ENCODE peak calls at places on chromosomes 3 and 15, in five cellular contexts. D is left cardiac atrium, G is fibroblast of gingiva, Z is aorta, V is mesendoderm. H is an unnamed sample.

GRCh38 chr3:59446775-59447465 is 397.1 kb upstream of the CFAP20DC start:
- DNase-seq in D (no peak), G (no peak), Z (no peak), V (no peak), H (no peak)

GRCh38 chr15:44738340-44738984 is 2.1 kb downstream of the TRIM69 start:
- DNase-seq in D (no peak), G (peak; percentile 52), Z (no peak), V (peak; percentile 46), H (no peak)

GRCh38 chr3:1235526-1236120 is 142.8 kb downstream of the CNTN6 start:
- DNase-seq in D (no peak), G (no peak), Z (no peak), V (peak; percentile 74), H (no peak)

GRCh38 chr3:129734449-129734848 is 128.0 kb upstream of the PLXND1 start:
- DNase-seq in D (no peak), G (no peak), Z (no peak), V (no peak), H (no peak)

GRCh38 chr15:101091080-101092017 is 160.5 kb downstream of the CHSY1 start:
- DNase-seq in D (peak; percentile 85), G (peak; percentile 80), Z (peak; percentile 74), V (no peak), H (no peak)

GRCh38 chr3:134356411-134357040 is 17.7 kb downstream of the AMOTL2 start:
- DNase-seq in D (peak; percentile 13), G (no peak), Z (peak; percentile 10), V (no peak), H (no peak)

GRCh38 chr3:192122832-192123594 is 604.3 kb downstream of the FGF12 start:
- DNase-seq in D (no peak), G (no peak), Z (no peak), V (no peak), H (no peak)

GRCh38 chr3:42061711-42062408 is 29.3 kb upstream of the TRAK1 start:
- DNase-seq in D (peak; percentile 87), G (peak; percentile 90), Z (peak; percentile 88), V (peak; percentile 94), H (no peak)

GRCh38 chr3:132006605-132007204 is 28.1 kb downstream of the CPNE4 start:
- DNase-seq in D (no peak), G (peak; percentile 38), Z (peak; percentile 45), V (peak; percentile 52), H (no peak)

GRCh38 chr15:31870336-31871158 is 159.8 kb upstream of the CHRNA7 start:
- DNase-seq in D (peak; percentile 74), G (peak; percentile 67), Z (peak; percentile 88), V (peak; percentile 88), H (no peak)

GRCh38 chr3:150421799-150422548 is 13.9 kb downstream of the TSC22D2 start:
- DNase-seq in D (no peak), G (peak; percentile 9), Z (no peak), V (no peak), H (no peak)

GRCh38 chr3:107543666-107544065 is 20.9 kb downstream of the BBX start:
- DNase-seq in D (no peak), G (no peak), Z (no peak), V (peak; percentile 23), H (no peak)

GRCh38 chr3:45616158-45616557 is 21.6 kb downstream of the LIMD1 start:
- DNase-seq in D (no peak), G (no peak), Z (no peak), V (no peak), H (no peak)

GRCh38 chr3:196741401-196741761 is 1.7 kb downstream of the PAK2 start:
- DNase-seq in D (no peak), G (no peak), Z (no peak), V (no peak), H (no peak)

GRCh38 chr3:141337523-141337854 is 30.8 kb upstream of the ZBTB38 start:
- DNase-seq in D (no peak), G (no peak), Z (no peak), V (no peak), H (no peak)

GRCh38 chr15:30065025-30065801 is 17.5 kb upstream of the GOLGA8J start:
- DNase-seq in D (no peak), G (peak; percentile 85), Z (no peak), V (no peak), H (no peak)

GRCh38 chr3:10155123-10155472 is 9.6 kb upstream of the IRAK2 start:
- DNase-seq in D (no peak), G (no peak), Z (no peak), V (no peak), H (no peak)

GRCh38 chr3:23723930-23724329 is 81.8 kb upstream of the UBE2E1 start:
- DNase-seq in D (no peak), G (no peak), Z (no peak), V (no peak), H (no peak)

GRCh38 chr15:31197497-31198414 is 96.2 kb upstream of the TRPM1 start:
- DNase-seq in D (peak; percentile 24), G (no peak), Z (no peak), V (peak; percentile 65), H (no peak)

GRCh38 chr3:124459678-124460077 is 270.6 kb upstream of the UMPS start:
- DNase-seq in D (no peak), G (no peak), Z (no peak), V (no peak), H (no peak)

GRCh38 chr15:63348392-63348791 is 33.3 kb downstream of the CA12 start:
- DNase-seq in D (peak; percentile 54), G (peak; percentile 79), Z (peak; percentile 87), V (no peak), H (no peak)

GRCh38 chr3:46579756-46580286 is 13.7 kb upstream of the LRRC2 start:
- DNase-seq in D (no peak), G (no peak), Z (no peak), V (no peak), H (no peak)

GRCh38 chr15:86935841-86936240 is 856.2 kb downstream of the AGBL1 start:
- DNase-seq in D (no peak), G (no peak), Z (no peak), V (peak; percentile 11), H (no peak)

GRCh38 chr3:13689373-13690265 is 140.7 kb downstream of the FBLN2 start:
- DNase-seq in D (no peak), G (no peak), Z (no peak), V (no peak), H (no peak)

GRCh38 chr15:71448688-71449114 is 333.4 kb downstream of the THSD4 start:
- DNase-seq in D (no peak), G (peak; percentile 56), Z (no peak), V (peak; percentile 77), H (no peak)

GRCh38 chr3:15497984-15498383 is 23.5 kb downstream of the COLQ start:
- DNase-seq in D (no peak), G (no peak), Z (no peak), V (no peak), H (no peak)

GRCh38 chr3:27521179-27521871 is 37.1 kb upstream of the SLC4A7 start:
- DNase-seq in D (peak; percentile 33), G (peak; percentile 87), Z (peak; percentile 60), V (no peak), H (no peak)

GRCh38 chr3:171125010-171125409 is 98.5 kb upstream of the SLC2A2 start:
- DNase-seq in D (no peak), G (no peak), Z (no peak), V (no peak), H (no peak)

GRCh38 chr3:65902304-65902793 is 136.4 kb downstream of the MAGI1 start:
- DNase-seq in D (no peak), G (no peak), Z (no peak), V (peak; percentile 95), H (no peak)